ENCODE peak calls at places on chromosomes 12 and 14, in four cellular contexts. One of them, this sample, is unnamed.

GRCh38 chr12:72296389-72296788 is 24.2 kb downstream of the TRHDE start:
- DNase-seq in pancreas: no peak
- DNase-seq in uterus: no peak
- DNase-seq in Panc1: no peak
- DNase-seq in this sample: no peak

GRCh38 chr12:27163048-27163715 is 80.8 kb upstream of the C12orf71 start:
- DNase-seq in pancreas: no peak
- DNase-seq in uterus: no peak
- DNase-seq in Panc1: peak
- DNase-seq in this sample: no peak

GRCh38 chr14:34322940-34323418 is 139.1 kb downstream of the SPTSSA start:
- DNase-seq in pancreas: peak
- DNase-seq in uterus: peak
- DNase-seq in Panc1: no peak
- DNase-seq in this sample: peak

GRCh38 chr14:61478971-61479473 is 157.6 kb downstream of the PRKCH start:
- DNase-seq in pancreas: no peak
- DNase-seq in uterus: no peak
- DNase-seq in Panc1: no peak
- DNase-seq in this sample: no peak

GRCh38 chr12:52279683-52280318 is 5.4 kb downstream of the KRT86 start:
- DNase-seq in pancreas: no peak
- DNase-seq in uterus: no peak
- DNase-seq in Panc1: no peak
- DNase-seq in this sample: no peak

GRCh38 chr14:61646366-61647101 is 48.8 kb upstream of the HIF1A start:
- DNase-seq in pancreas: no peak
- DNase-seq in uterus: no peak
- DNase-seq in Panc1: no peak
- DNase-seq in this sample: no peak

GRCh38 chr12:21301-22189 is 45.0 kb upstream of the IQSEC3 start:
- DNase-seq in pancreas: no peak
- DNase-seq in uterus: no peak
- DNase-seq in Panc1: no peak
- DNase-seq in this sample: peak

GRCh38 chr12:26629864-26630263 is 203.1 kb downstream of the ITPR2 start:
- DNase-seq in pancreas: no peak
- DNase-seq in uterus: no peak
- DNase-seq in Panc1: no peak
- DNase-seq in this sample: peak

GRCh38 chr14:64501326-64502171 is 2.1 kb downstream of the ZBTB25 start:
- DNase-seq in pancreas: peak
- DNase-seq in uterus: peak
- DNase-seq in Panc1: no peak
- DNase-seq in this sample: peak

GRCh38 chr12:129771238-129771637 is 132.6 kb downstream of the TMEM132D start:
- DNase-seq in pancreas: no peak
- DNase-seq in uterus: no peak
- DNase-seq in Panc1: no peak
- DNase-seq in this sample: no peak

GRCh38 chr14:102923201-102923919 is 897 bp downstream of the AMN start:
- DNase-seq in pancreas: no peak
- DNase-seq in uterus: no peak
- DNase-seq in Panc1: no peak
- DNase-seq in this sample: no peak

GRCh38 chr14:102920273-102920997 is 2.0 kb upstream of the AMN start:
- DNase-seq in pancreas: no peak
- DNase-seq in uterus: no peak
- DNase-seq in Panc1: no peak
- DNase-seq in this sample: no peak

GRCh38 chr14:102920998-102921304 is 1.5 kb upstream of the AMN start:
- DNase-seq in pancreas: no peak
- DNase-seq in uterus: no peak
- DNase-seq in Panc1: no peak
- DNase-seq in this sample: no peak

GRCh38 chr14:102923920-102924486 is 1.5 kb downstream of the AMN start:
- DNase-seq in pancreas: no peak
- DNase-seq in uterus: no peak
- DNase-seq in Panc1: no peak
- DNase-seq in this sample: no peak

DNA sequence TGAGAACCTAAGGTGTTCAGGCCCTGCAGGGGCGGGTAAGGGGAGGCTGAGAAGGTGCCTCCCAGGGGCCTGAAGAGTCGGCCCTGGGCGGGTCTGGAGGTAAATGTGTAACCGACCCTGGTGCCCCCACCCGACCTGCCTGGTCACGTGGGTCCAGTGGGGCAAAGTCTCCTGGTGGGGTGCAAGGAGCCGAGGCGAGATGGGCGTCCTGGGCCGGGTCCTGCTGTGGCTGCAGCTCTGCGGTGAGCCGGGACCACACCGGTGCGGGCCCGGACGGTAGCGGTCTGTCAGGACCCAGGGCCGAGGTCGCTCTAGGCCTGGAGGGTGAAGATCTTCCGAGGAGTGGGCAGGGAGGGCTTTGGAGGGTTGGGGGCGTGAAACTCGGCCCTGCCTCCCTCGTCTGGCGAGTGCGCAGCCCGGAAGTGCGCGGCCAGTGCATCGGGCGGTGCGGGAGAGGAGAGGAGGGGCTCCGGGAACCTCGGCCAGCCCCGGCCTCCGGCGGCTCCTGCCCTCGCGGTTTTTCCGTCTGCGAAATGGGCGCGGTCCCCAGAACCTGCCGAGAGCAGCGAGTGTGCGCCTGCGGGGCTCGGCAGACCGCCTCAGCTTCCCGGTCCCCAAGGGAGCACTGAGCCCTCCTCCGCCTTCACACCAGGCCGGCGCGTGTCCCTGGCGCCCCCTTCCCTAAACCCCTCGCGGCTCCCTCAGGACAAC is at the start of gene AMN:
- DNase-seq in pancreas: no peak
- DNase-seq in uterus: no peak
- DNase-seq in Panc1: no peak
- DNase-seq in this sample: no peak
- H3K4me3 ChIP-seq in pancreas: no peak
- H3K4me3 ChIP-seq in uterus: no peak
- H3K4me3 ChIP-seq in Panc1: peak
- H3K4me3 ChIP-seq in this sample: no peak

GRCh38 chr12:57889541-57889989 is 43.0 kb upstream of the CTDSP2 start:
- DNase-seq in pancreas: no peak
- DNase-seq in uterus: peak
- DNase-seq in Panc1: no peak
- DNase-seq in this sample: no peak

GRCh38 chr12:57886590-57887363 is 40.2 kb upstream of the CTDSP2 start:
- DNase-seq in pancreas: no peak
- DNase-seq in uterus: no peak
- DNase-seq in Panc1: no peak
- DNase-seq in this sample: no peak

GRCh38 chr12:57885207-57885606 is 38.7 kb upstream of the CTDSP2 start:
- DNase-seq in pancreas: no peak
- DNase-seq in uterus: no peak
- DNase-seq in Panc1: no peak
- DNase-seq in this sample: no peak

GRCh38 chr12:57888407-57889157 is 42.1 kb upstream of the CTDSP2 start:
- DNase-seq in pancreas: no peak
- DNase-seq in uterus: peak
- DNase-seq in Panc1: no peak
- DNase-seq in this sample: peak

DNA sequence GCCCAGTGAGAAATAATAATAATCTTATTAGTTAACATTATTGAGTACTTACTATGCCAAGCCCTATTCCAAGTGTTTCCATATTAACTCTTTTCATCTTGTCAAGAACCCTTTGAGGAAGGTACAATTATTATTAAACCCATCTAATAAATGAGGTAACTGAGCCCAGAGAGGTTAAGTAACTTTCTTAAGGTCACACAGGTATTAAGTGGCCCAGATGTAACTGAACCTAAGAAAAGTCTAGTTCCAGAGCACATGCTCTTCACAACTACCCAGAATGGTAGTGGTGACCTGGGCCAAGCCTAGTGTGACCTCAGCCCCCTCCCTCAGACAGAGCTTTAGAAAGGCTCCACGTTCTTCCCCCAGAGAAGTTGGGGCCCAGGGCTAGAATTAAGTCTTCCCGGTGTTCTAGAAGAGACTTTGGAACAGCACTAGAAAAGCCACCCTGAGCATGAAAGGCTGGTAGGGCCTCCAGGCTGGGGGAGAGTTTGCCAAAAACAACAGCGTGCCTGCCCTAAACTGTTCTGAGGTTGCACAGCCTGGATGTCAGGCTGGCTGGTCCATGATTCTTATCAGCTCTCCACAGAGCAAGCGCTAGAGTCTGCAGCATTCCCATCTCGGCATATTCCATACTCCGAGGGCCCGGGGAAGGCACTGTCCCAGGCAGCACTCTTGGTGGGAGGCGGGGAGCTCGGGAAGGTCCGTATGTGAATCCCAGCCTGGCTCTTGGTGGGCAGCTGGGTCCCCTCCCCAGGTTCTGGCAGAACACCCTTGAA is 41.3 kb upstream of the CTDSP2 start:
- DNase-seq in pancreas: no peak
- DNase-seq in uterus: peak
- DNase-seq in Panc1: no peak
- DNase-seq in this sample: no peak
- H3K27ac ChIP-seq in pancreas: no peak
- H3K27ac ChIP-seq in uterus: peak
- H3K27ac ChIP-seq in Panc1: peak
- H3K27ac ChIP-seq in this sample: peak

GRCh38 chr12:62472472-62472871 is 5.8 kb downstream of the MON2 start:
- DNase-seq in pancreas: no peak
- DNase-seq in uterus: no peak
- DNase-seq in Panc1: no peak
- DNase-seq in this sample: no peak
- TF ChIP-seq CTCF in pancreas: no peak
- TF ChIP-seq CTCF in uterus: no peak
- TF ChIP-seq CTCF in Panc1: no peak
- TF ChIP-seq CTCF in this sample: no peak

DNA sequence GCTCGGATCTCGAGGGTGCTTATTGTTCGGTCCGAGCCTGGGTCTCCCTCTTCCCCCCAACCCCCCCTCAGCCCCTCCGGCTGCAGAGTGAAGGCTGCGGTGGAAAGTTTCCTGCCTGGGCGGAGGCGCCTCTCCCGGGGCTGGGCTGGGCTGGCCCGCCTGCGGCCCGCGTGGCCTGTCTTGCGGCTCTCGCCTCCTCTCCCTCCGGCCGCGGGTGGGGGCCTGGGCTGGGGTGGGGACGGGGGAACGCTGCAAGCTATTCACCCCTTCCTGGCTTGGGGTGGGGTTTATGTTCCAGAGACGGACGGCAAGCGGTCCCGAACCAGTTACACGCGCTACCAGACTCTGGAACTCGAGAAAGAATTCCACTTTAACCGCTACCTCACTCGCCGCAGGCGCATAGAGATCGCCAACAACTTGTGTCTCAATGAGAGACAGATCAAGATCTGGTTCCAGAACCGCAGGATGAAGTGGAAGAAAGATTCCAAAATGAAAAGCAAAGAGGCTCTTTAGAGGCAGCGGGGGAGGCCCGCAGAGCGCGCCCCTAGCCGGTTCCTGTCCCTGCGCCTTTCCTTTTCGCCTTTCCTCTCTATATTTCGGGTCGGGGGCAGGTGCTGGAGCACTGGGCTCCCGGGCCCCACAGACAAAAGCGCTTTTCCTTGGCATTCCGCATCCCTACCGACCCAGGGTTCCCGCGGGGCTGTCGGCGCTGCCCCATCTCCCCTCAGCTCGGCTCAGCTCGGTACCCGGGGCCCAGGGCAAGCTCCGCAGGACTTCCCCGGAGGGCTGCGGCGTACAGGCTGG is 1.3 kb downstream of the HOXC5 start:
- DNase-seq in pancreas: no peak
- DNase-seq in uterus: no peak
- DNase-seq in Panc1: no peak
- DNase-seq in this sample: no peak
- H3K4me3 ChIP-seq in pancreas: no peak
- H3K4me3 ChIP-seq in uterus: peak
- H3K4me3 ChIP-seq in Panc1: no peak
- H3K4me3 ChIP-seq in this sample: peak

GRCh38 chr14:74836251-74836957 is 39.5 kb downstream of the PROX2 start:
- DNase-seq in pancreas: no peak
- DNase-seq in uterus: no peak
- DNase-seq in Panc1: no peak
- DNase-seq in this sample: no peak

GRCh38 chr14:74838141-74838540 is 37.8 kb downstream of the PROX2 start:
- DNase-seq in pancreas: no peak
- DNase-seq in uterus: no peak
- DNase-seq in Panc1: no peak
- DNase-seq in this sample: no peak

GRCh38 chr14:74840603-74841030 is 35.3 kb downstream of the PROX2 start:
- DNase-seq in pancreas: no peak
- DNase-seq in uterus: no peak
- DNase-seq in Panc1: no peak
- DNase-seq in this sample: no peak

GRCh38 chr14:74834682-74835392 is 41.1 kb downstream of the PROX2 start:
- DNase-seq in pancreas: no peak
- DNase-seq in uterus: no peak
- DNase-seq in Panc1: no peak
- DNase-seq in this sample: no peak

DNA sequence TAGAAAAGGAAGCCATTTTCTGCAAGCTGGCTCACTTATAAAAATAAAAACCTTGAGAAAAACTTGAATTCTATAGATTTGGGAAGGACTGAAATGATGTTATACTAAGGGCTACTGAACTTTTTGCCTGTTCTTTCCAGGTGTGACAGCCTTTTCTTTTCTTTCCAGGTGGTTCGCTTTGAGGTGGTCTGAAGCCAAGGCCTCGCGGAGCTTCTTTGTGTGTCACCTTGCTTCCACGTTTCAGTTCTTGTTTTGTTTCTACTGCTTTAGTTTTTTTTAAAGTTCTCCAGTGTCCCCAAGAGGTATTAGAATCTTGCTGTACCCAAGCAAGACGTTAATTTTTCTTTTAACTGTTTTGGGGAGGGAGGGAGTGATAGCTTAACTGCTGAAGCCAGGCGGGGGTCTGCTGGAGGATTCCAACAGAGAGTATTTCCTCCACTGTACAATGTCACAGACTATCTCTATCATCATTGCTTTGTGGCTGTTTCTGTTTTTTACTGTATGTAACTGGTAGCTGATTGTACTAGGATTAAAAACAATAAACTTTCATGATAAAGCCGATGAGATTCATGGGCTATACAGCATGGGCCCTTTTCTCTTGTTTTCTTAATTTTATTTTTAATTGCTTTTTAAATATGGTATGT is 40.2 kb downstream of the PROX2 start:
- DNase-seq in pancreas: no peak
- DNase-seq in uterus: no peak
- DNase-seq in Panc1: no peak
- DNase-seq in this sample: no peak
- H3K27ac ChIP-seq in pancreas: no peak
- H3K27ac ChIP-seq in uterus: no peak
- H3K27ac ChIP-seq in Panc1: no peak
- H3K27ac ChIP-seq in this sample: no peak

GRCh38 chr12:96070670-96071279 is 35.4 kb upstream of the LTA4H start:
- DNase-seq in pancreas: no peak
- DNase-seq in uterus: no peak
- DNase-seq in Panc1: no peak
- DNase-seq in this sample: no peak
- TF ChIP-seq CTCF in pancreas: no peak
- TF ChIP-seq CTCF in uterus: no peak
- TF ChIP-seq CTCF in Panc1: peak
- TF ChIP-seq CTCF in this sample: no peak

This sample was measured in dorsolateral prefrontal cortex.